ENCODE peak calls at places on chromosomes 3 and 15, in five cellular contexts. One of them, this sample, is unnamed.

GRCh38 chr3:150138824-150139223 is 168.1 kb upstream of the PFN2 start:
- DNase-seq in cardiac fibroblast: no peak
- DNase-seq in esophagus squamous epithelium: no peak
- DNase-seq in CD8-positive, alpha-beta T cell: no peak
- DNase-seq in dorsolateral prefrontal cortex: no peak
- DNase-seq in this sample: no peak

GRCh38 chr3:156563900-156564682 is 9.2 kb upstream of the SSR3 start:
- DNase-seq in cardiac fibroblast: peak
- DNase-seq in esophagus squamous epithelium: no peak
- DNase-seq in CD8-positive, alpha-beta T cell: no peak
- DNase-seq in dorsolateral prefrontal cortex: no peak
- DNase-seq in this sample: no peak

GRCh38 chr15:66714543-66714981 is 12.5 kb downstream of the SMAD6 start:
- DNase-seq in cardiac fibroblast: peak
- DNase-seq in esophagus squamous epithelium: no peak
- DNase-seq in CD8-positive, alpha-beta T cell: no peak
- DNase-seq in dorsolateral prefrontal cortex: no peak
- DNase-seq in this sample: no peak

GRCh38 chr3:48157950-48158376 is 30.3 kb downstream of the CDC25A start:
- DNase-seq in cardiac fibroblast: peak
- DNase-seq in esophagus squamous epithelium: no peak
- DNase-seq in CD8-positive, alpha-beta T cell: no peak
- DNase-seq in dorsolateral prefrontal cortex: peak
- DNase-seq in this sample: peak

GRCh38 chr15:73374599-73374998 is 5.8 kb upstream of the HCN4 start:
- DNase-seq in cardiac fibroblast: no peak
- DNase-seq in esophagus squamous epithelium: no peak
- DNase-seq in CD8-positive, alpha-beta T cell: no peak
- DNase-seq in dorsolateral prefrontal cortex: no peak
- DNase-seq in this sample: no peak

GRCh38 chr3:114308830-114309229 is 15.0 kb downstream of the TIGIT start:
- DNase-seq in cardiac fibroblast: no peak
- DNase-seq in esophagus squamous epithelium: no peak
- DNase-seq in CD8-positive, alpha-beta T cell: peak
- DNase-seq in dorsolateral prefrontal cortex: no peak
- DNase-seq in this sample: peak

GRCh38 chr3:152021951-152022461 is 148.6 kb downstream of the SUCNR1 start:
- DNase-seq in cardiac fibroblast: peak
- DNase-seq in esophagus squamous epithelium: no peak
- DNase-seq in CD8-positive, alpha-beta T cell: no peak
- DNase-seq in dorsolateral prefrontal cortex: no peak
- DNase-seq in this sample: no peak

GRCh38 chr3:172082269-172082668 is 42.9 kb downstream of the FNDC3B start:
- DNase-seq in cardiac fibroblast: peak
- DNase-seq in esophagus squamous epithelium: no peak
- DNase-seq in CD8-positive, alpha-beta T cell: no peak
- DNase-seq in dorsolateral prefrontal cortex: no peak
- DNase-seq in this sample: no peak

GRCh38 chr3:147945968-147946519 is 536.9 kb downstream of the ZIC1 start:
- DNase-seq in cardiac fibroblast: peak
- DNase-seq in esophagus squamous epithelium: no peak
- DNase-seq in CD8-positive, alpha-beta T cell: no peak
- DNase-seq in dorsolateral prefrontal cortex: no peak
- DNase-seq in this sample: no peak

GRCh38 chr3:123027292-123028232 is at the start of gene SEMA5B:
- DNase-seq in cardiac fibroblast: peak
- DNase-seq in esophagus squamous epithelium: no peak
- DNase-seq in CD8-positive, alpha-beta T cell: peak
- DNase-seq in dorsolateral prefrontal cortex: no peak
- DNase-seq in this sample: no peak

GRCh38 chr15:68910341-68910740 is 20.0 kb upstream of the SPESP1 start:
- DNase-seq in cardiac fibroblast: no peak
- DNase-seq in esophagus squamous epithelium: no peak
- DNase-seq in CD8-positive, alpha-beta T cell: no peak
- DNase-seq in dorsolateral prefrontal cortex: no peak
- DNase-seq in this sample: no peak

GRCh38 chr3:179272385-179272784 is 21.5 kb upstream of the KCNMB3 start:
- DNase-seq in cardiac fibroblast: peak
- DNase-seq in esophagus squamous epithelium: no peak
- DNase-seq in CD8-positive, alpha-beta T cell: no peak
- DNase-seq in dorsolateral prefrontal cortex: no peak
- DNase-seq in this sample: no peak

GRCh38 chr3:159902531-159903314 is 85.9 kb upstream of the IL12A start:
- DNase-seq in cardiac fibroblast: no peak
- DNase-seq in esophagus squamous epithelium: no peak
- DNase-seq in CD8-positive, alpha-beta T cell: no peak
- DNase-seq in dorsolateral prefrontal cortex: no peak
- DNase-seq in this sample: no peak

GRCh38 chr3:47617061-47618010 is 38.7 kb upstream of the CSPG5 start:
- DNase-seq in cardiac fibroblast: no peak
- DNase-seq in esophagus squamous epithelium: no peak
- DNase-seq in CD8-positive, alpha-beta T cell: no peak
- DNase-seq in dorsolateral prefrontal cortex: no peak
- DNase-seq in this sample: no peak

GRCh38 chr3:135895106-135895733 is 70.3 kb upstream of the PPP2R3A start:
- DNase-seq in cardiac fibroblast: peak
- DNase-seq in esophagus squamous epithelium: no peak
- DNase-seq in CD8-positive, alpha-beta T cell: no peak
- DNase-seq in dorsolateral prefrontal cortex: peak
- DNase-seq in this sample: no peak

GRCh38 chr3:65549626-65549959 is 489.1 kb downstream of the MAGI1 start:
- DNase-seq in cardiac fibroblast: no peak
- DNase-seq in esophagus squamous epithelium: no peak
- DNase-seq in CD8-positive, alpha-beta T cell: no peak
- DNase-seq in dorsolateral prefrontal cortex: no peak
- DNase-seq in this sample: no peak
- H3K4me3 ChIP-seq in cardiac fibroblast: no peak
- H3K4me3 ChIP-seq in esophagus squamous epithelium: peak
- H3K4me3 ChIP-seq in CD8-positive, alpha-beta T cell: no peak
- H3K4me3 ChIP-seq in dorsolateral prefrontal cortex: peak
- H3K4me3 ChIP-seq in this sample: no peak

GRCh38 chr15:38598749-38599148 is 34.1 kb upstream of the RASGRP1 start:
- DNase-seq in cardiac fibroblast: no peak
- DNase-seq in esophagus squamous epithelium: no peak
- DNase-seq in CD8-positive, alpha-beta T cell: no peak
- DNase-seq in dorsolateral prefrontal cortex: no peak
- DNase-seq in this sample: no peak

GRCh38 chr15:38603672-38604071 is 39.1 kb upstream of the RASGRP1 start:
- DNase-seq in cardiac fibroblast: no peak
- DNase-seq in esophagus squamous epithelium: no peak
- DNase-seq in CD8-positive, alpha-beta T cell: no peak
- DNase-seq in dorsolateral prefrontal cortex: no peak
- DNase-seq in this sample: no peak

GRCh38 chr15:38605744-38606143 is 41.1 kb upstream of the RASGRP1 start:
- DNase-seq in cardiac fibroblast: peak
- DNase-seq in esophagus squamous epithelium: no peak
- DNase-seq in CD8-positive, alpha-beta T cell: no peak
- DNase-seq in dorsolateral prefrontal cortex: no peak
- DNase-seq in this sample: no peak

GRCh38 chr15:38600241-38600640 is 35.6 kb upstream of the RASGRP1 start:
- DNase-seq in cardiac fibroblast: no peak
- DNase-seq in esophagus squamous epithelium: no peak
- DNase-seq in CD8-positive, alpha-beta T cell: no peak
- DNase-seq in dorsolateral prefrontal cortex: no peak
- DNase-seq in this sample: no peak

DNA sequence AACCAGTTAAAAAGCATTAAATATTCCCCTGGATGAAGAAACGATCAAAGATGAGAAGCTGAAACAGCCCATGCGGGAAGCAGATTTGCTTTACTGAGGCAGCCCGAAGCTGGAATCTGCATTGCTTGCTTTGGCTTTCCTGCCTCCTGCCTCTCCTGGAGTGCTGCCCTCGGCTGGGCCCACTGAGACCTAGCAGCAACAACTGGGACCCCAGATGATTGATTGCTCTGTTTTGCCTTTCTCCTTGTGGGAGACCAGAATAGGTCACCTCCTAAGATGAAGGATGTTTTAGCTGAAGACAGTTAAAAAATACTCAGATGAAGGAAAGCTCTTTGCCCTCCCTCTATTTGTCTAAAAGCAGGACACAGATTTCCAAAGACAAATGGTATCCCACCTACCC is 38.7 kb upstream of the RASGRP1 start:
- DNase-seq in cardiac fibroblast: no peak
- DNase-seq in esophagus squamous epithelium: no peak
- DNase-seq in CD8-positive, alpha-beta T cell: no peak
- DNase-seq in dorsolateral prefrontal cortex: no peak
- DNase-seq in this sample: no peak
- H3K4me3 ChIP-seq in cardiac fibroblast: no peak
- H3K4me3 ChIP-seq in esophagus squamous epithelium: no peak
- H3K4me3 ChIP-seq in CD8-positive, alpha-beta T cell: no peak
- H3K4me3 ChIP-seq in dorsolateral prefrontal cortex: no peak
- H3K4me3 ChIP-seq in this sample: no peak

GRCh38 chr3:56914646-56915045 is 112.9 kb upstream of the ARHGEF3 start:
- DNase-seq in cardiac fibroblast: no peak
- DNase-seq in esophagus squamous epithelium: no peak
- DNase-seq in CD8-positive, alpha-beta T cell: no peak
- DNase-seq in dorsolateral prefrontal cortex: no peak
- DNase-seq in this sample: no peak
- H3K4me3 ChIP-seq in cardiac fibroblast: no peak
- H3K4me3 ChIP-seq in esophagus squamous epithelium: no peak
- H3K4me3 ChIP-seq in CD8-positive, alpha-beta T cell: peak
- H3K4me3 ChIP-seq in dorsolateral prefrontal cortex: no peak
- H3K4me3 ChIP-seq in this sample: peak

GRCh38 chr3:20739814-20740213 is 553.8 kb upstream of the SGO1 start:
- DNase-seq in cardiac fibroblast: peak
- DNase-seq in esophagus squamous epithelium: no peak
- DNase-seq in CD8-positive, alpha-beta T cell: no peak
- DNase-seq in dorsolateral prefrontal cortex: no peak
- DNase-seq in this sample: no peak
- H3K4me3 ChIP-seq in cardiac fibroblast: no peak
- H3K4me3 ChIP-seq in esophagus squamous epithelium: no peak
- H3K4me3 ChIP-seq in CD8-positive, alpha-beta T cell: no peak
- H3K4me3 ChIP-seq in dorsolateral prefrontal cortex: no peak
- H3K4me3 ChIP-seq in this sample: no peak

DNA sequence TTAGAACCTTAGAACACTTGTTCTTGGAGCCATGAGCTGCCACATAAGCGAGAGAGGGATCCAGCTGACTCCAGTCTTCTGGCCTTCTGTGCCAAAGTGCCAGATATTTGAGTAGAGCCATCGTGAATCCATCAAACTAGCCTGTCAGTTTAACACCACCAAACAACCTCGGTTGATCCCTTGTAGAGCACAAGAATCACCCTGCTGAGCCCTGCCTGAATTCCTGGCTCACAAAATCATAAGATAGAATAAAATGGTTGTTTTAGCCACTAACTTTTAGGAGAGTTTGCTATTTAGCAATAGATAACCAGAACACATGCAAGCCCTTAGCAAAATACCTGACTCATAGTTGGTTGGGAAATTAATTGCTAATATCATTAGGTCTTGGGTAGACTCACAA is 407.6 kb upstream of the PROK2 start:
- DNase-seq in cardiac fibroblast: no peak
- DNase-seq in esophagus squamous epithelium: no peak
- DNase-seq in CD8-positive, alpha-beta T cell: no peak
- DNase-seq in dorsolateral prefrontal cortex: no peak
- DNase-seq in this sample: no peak
- H3K4me3 ChIP-seq in cardiac fibroblast: no peak
- H3K4me3 ChIP-seq in esophagus squamous epithelium: no peak
- H3K4me3 ChIP-seq in CD8-positive, alpha-beta T cell: no peak
- H3K4me3 ChIP-seq in dorsolateral prefrontal cortex: no peak
- H3K4me3 ChIP-seq in this sample: no peak

DNA sequence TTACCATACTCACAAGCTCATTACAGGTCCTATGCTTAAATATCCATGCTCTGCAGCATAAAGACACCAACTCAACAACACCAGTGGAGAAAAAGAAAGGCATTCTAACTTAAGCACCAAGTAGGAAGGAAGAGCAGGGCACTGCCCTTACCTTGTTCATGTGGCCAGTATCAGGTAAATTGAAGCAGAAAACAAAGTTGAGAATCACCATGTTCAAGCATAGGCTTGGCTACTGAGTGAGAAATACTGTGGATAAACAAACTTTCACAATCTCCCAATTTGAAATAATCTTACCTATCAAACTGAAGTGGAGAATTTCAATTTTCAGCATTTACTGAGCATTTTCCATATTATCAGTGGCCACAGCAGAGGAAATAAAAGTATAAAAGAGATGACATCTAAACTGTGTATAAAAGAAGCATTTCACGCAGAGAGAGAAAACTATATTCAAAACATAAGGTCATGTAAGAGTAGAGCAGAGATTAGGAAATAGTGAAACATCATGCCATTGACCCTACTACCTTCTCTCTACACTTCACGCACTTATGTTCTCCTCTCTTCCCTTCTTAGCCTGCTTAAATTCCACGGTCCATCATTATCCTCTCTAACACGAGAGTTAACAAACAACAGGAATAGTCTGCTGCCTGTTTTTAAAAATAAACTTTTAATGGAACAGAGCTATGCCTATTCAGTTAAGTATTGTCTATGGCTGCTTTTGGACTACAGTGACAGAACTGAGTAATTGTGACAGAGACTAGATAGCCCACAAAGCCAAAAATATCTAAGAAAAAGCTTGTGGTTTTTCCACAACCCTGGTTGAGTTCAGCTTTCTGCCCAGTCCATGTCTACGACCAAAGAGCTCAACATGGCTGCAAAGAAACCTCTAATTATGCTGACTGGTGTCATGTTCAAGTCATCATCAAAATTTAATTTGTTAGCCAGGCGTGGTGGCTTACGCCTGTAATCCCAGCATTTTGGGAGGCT is 142.5 kb downstream of the NR1I2 start:
- DNase-seq in cardiac fibroblast: no peak
- DNase-seq in esophagus squamous epithelium: no peak
- DNase-seq in CD8-positive, alpha-beta T cell: no peak
- DNase-seq in dorsolateral prefrontal cortex: no peak
- DNase-seq in this sample: no peak
- H3K4me3 ChIP-seq in cardiac fibroblast: no peak
- H3K4me3 ChIP-seq in esophagus squamous epithelium: no peak
- H3K4me3 ChIP-seq in CD8-positive, alpha-beta T cell: no peak
- H3K4me3 ChIP-seq in dorsolateral prefrontal cortex: no peak
- H3K4me3 ChIP-seq in this sample: no peak

DNA sequence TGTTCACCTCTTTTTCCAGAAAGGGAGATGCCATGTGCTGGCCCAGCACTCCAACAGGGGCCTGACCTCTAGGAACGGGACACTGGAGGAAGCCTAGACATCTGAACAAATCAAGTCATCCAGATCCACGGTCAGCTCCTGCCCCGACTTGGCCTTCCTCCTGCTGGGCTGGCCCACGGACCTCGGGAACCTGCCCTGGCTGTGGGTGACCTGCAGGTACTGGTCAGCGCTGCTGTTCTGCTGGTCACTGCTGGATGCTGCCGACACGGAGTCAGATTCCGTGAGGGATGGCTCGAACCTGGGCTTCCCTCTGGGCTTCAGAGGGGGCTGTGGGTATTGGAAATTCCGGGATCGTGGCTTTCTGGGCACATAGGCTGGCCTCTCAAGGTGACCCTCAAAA is 8.4 kb upstream of the STARD5 start:
- DNase-seq in cardiac fibroblast: no peak
- DNase-seq in esophagus squamous epithelium: no peak
- DNase-seq in CD8-positive, alpha-beta T cell: no peak
- DNase-seq in dorsolateral prefrontal cortex: no peak
- DNase-seq in this sample: no peak
- H3K4me3 ChIP-seq in cardiac fibroblast: no peak
- H3K4me3 ChIP-seq in esophagus squamous epithelium: no peak
- H3K4me3 ChIP-seq in CD8-positive, alpha-beta T cell: no peak
- H3K4me3 ChIP-seq in dorsolateral prefrontal cortex: no peak
- H3K4me3 ChIP-seq in this sample: no peak

This sample was measured in effector memory CD4-positive, alpha-beta T cell.